ENCODE peak calls at places on chromosomes 3 and 15, in four cellular contexts. L, X, I and Q are unnamed samples.

GRCh38 chr3:63135362-63135761 is 142.7 kb upstream of the SYNPR start:
- DNase-seq in L (no peak), X (no peak), I (no peak), Q (no peak)

GRCh38 chr3:69092030-69092513 is 7.3 kb downstream of the ARL6IP5 start:
- DNase-seq in L (no peak), X (no peak), I (no peak), Q (no peak)

GRCh38 chr3:70358978-70359580 is 46.6 kb upstream of the MDFIC2 start:
- DNase-seq in L (no peak), X (no peak), I (no peak), Q (peak; percentile 43)

GRCh38 chr3:125139386-125139785 is 73.2 kb downstream of the SLC12A8 start:
- DNase-seq in L (no peak), X (no peak), I (no peak), Q (no peak)

GRCh38 chr3:38453914-38454178 is 156 bp downstream of the ACVR2B start:
- DNase-seq in L (no peak), X (no peak), I (no peak), Q (no peak)

GRCh38 chr3:173465112-173465511 is 67.6 kb downstream of the NLGN1 start:
- DNase-seq in L (no peak), X (no peak), I (no peak), Q (peak; percentile 63)

GRCh38 chr3:41700155-41700554 is 261.7 kb downstream of the ULK4 start:
- DNase-seq in L (no peak), X (no peak), I (no peak), Q (no peak)

GRCh38 chr3:41681479-41681878 is 280.4 kb downstream of the ULK4 start:
- DNase-seq in L (no peak), X (no peak), I (no peak), Q (peak; percentile 90)

GRCh38 chr15:73389539-73389938 is 20.8 kb upstream of the HCN4 start:
- DNase-seq in L (no peak), X (peak; percentile 89), I (no peak), Q (no peak)

GRCh38 chr3:196159526-196159925 is 51.7 kb downstream of the ZDHHC19 start:
- DNase-seq in L (no peak), X (no peak), I (no peak), Q (no peak)

GRCh38 chr3:185200639-185201038 is 47.8 kb upstream of the C3orf70 start:
- DNase-seq in L (no peak), X (no peak), I (no peak), Q (peak; percentile 90)

GRCh38 chr3:129106320-129106719 is 15.3 kb downstream of the RAB43 start:
- DNase-seq in L (no peak), X (peak; percentile 45), I (no peak), Q (no peak)

GRCh38 chr3:134056464-134056891 is 26.8 kb upstream of the SLCO2A1 start:
- DNase-seq in L (no peak), X (peak; percentile 51), I (peak; percentile 24), Q (no peak)

GRCh38 chr3:41117398-41117870 is 81.9 kb upstream of the CTNNB1 start:
- DNase-seq in L (peak; percentile 90), X (no peak), I (peak; percentile 86), Q (peak; percentile 45)

GRCh38 chr15:101138913-101139880 is 112.7 kb downstream of the CHSY1 start:
- DNase-seq in L (no peak), X (no peak), I (no peak), Q (no peak)

GRCh38 chr15:75697523-75698398 is 14.9 kb downstream of the CSPG4 start:
- DNase-seq in L (peak; percentile 93), X (no peak), I (no peak), Q (no peak)

GRCh38 chr3:61663728-61664492 is 102.5 kb downstream of the PTPRG start:
- DNase-seq in L (no peak), X (no peak), I (no peak), Q (peak; percentile 98)

DNA sequence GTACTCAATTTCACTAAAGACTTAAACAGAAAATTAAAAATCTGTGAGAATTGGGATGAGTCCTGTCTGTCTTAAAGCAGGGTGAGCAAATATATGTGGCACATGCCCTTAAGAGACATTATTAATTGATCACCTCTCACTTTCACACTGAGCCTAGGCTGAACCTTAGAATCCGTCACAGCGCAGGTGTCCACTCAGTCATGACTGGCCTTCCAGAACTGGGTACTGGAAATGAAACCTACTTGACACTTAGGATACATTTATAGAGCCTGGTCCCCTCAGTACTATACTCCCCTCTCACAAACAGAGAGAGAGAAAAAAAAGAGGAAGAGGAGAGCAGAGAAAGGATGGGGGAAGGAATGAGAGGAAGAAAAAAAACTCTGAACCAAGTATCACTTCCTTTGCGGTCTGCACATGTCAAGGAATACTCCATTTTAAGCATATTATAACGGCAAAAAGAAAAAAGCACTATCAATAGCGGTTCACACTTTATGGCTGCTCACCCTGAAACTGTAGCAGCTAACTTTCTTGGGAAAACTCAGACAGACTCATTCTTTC is 935.9 kb upstream of the CFAP20DC start:
- DNase-seq in L (no peak), X (no peak), I (no peak), Q (no peak)
- H3K4me3 ChIP-seq in L (no peak overlapping the region), X (no peak overlapping the region), I (no peak overlapping the region), Q (no peak overlapping the region)

DNA sequence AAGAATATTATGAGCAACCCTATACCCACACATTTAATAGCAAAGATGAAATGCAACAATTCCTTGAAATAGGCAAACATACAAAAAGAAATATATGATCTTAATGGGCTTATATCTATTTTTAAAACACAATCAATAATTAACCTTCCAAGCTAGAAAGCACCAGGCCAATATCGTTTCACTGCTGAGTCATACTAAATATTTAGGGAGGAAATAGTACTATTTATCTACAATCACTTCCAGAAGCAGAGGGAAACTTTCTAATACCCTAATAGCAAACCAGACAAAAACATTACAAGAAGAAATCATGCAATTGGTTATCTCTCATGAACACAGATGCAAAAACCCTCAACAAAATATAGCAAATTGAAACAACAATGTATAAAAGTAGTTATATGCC is 207.8 kb downstream of the MTHFS start:
- DNase-seq in L (no peak), X (no peak), I (no peak), Q (no peak)
- TF ChIP-seq CTCF in L (no peak), X (no peak), I (no peak), Q (no peak)

DNA sequence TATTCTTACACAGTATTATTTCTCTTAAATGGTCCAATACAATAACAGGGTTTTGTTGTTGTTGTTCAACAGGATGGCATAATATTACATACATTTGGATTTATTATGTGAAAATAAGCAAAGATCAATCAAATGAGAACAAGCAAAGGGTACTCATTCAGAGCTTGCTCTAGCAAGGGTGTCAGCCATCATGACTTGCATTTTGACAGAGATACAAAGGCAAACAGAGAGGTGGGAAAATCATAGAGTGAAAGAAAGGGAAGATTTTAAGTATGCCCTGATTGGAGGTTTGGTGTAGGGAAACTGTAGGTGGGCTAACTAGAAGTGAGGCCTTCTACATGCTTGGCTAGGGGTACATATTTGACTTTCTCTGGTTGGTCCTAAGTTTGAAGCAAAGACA is 109.1 kb upstream of the BCHE start:
- DNase-seq in L (no peak), X (no peak), I (no peak), Q (no peak)
- H3K4me3 ChIP-seq in L (no peak overlapping the region), X (no peak overlapping the region), I (no peak overlapping the region), Q (no peak overlapping the region)

GRCh38 chr3:152400912-152401311 is 132.2 kb downstream of the MBNL1 start:
- DNase-seq in L (no peak), X (no peak), I (no peak), Q (peak; percentile 73)
- TF ChIP-seq CTCF in L (no peak), X (no peak), I (no peak), Q (no peak)

GRCh38 chr3:12611117-12611516 is 52.8 kb downstream of the RAF1 start:
- DNase-seq in L (no peak), X (no peak), I (no peak), Q (peak; percentile 31)
- H3K4me3 ChIP-seq in L (no peak overlapping the region), X (no peak overlapping the region), I (no peak overlapping the region), Q (no peak overlapping the region)

GRCh38 chr3:59857589-59858346 is 807.9 kb upstream of the CFAP20DC start:
- DNase-seq in L (peak; percentile 83), X (peak; percentile 74), I (peak; percentile 88), Q (peak; percentile 84)
- TF ChIP-seq CTCF in L (peak; percentile 86), X (peak; percentile 92), I (peak; percentile 80), Q (peak; percentile 98)

GRCh38 chr3:117201906-117202305 is 492.3 kb downstream of the TUSC7 start:
- DNase-seq in L (no peak), X (no peak), I (no peak), Q (no peak)

GRCh38 chr3:117202415-117202814 is 492.8 kb downstream of the TUSC7 start:
- DNase-seq in L (no peak), X (no peak), I (no peak), Q (peak; percentile 6)

GRCh38 chr3:117195034-117195433 is 485.5 kb downstream of the TUSC7 start:
- DNase-seq in L (no peak), X (no peak), I (no peak), Q (no peak)

GRCh38 chr3:117200962-117201361 is 491.4 kb downstream of the TUSC7 start:
- DNase-seq in L (no peak), X (no peak), I (no peak), Q (no peak)
- H3K4me3 ChIP-seq in L (no peak overlapping the region), X (no peak overlapping the region), I (no peak overlapping the region), Q (no peak overlapping the region)

GRCh38 chr3:190120161-190121060 is at the start of gene P3H2:
- DNase-seq in L (peak; percentile 94), X (peak; percentile 86), I (peak; percentile 84), Q (peak; percentile 87)
- TF ChIP-seq CTCF in L (peak; percentile 50), X (peak; percentile 61), I (peak; percentile 13), Q (peak; percentile 41)